ENCODE peak calls at places on chromosomes 12 and 14, in five cellular contexts. One of them, this sample, is unnamed.

GRCh38 chr14:69873877-69874780 is 5.1 kb upstream of the SMOC1 start:
- DNase-seq in fibroblast of lung: no peak
- DNase-seq in thoracic aorta: no peak
- DNase-seq in iPS DF 6.9: no peak
- DNase-seq in PC-3: no peak
- DNase-seq in this sample: no peak

GRCh38 chr14:68975667-68976066 is 3.4 kb downstream of the ACTN1 start:
- DNase-seq in thoracic aorta: no peak
- DNase-seq in PC-3: no peak
- DNase-seq in fibroblast of lung: peak
- DNase-seq in iPS DF 6.9: no peak
- DNase-seq in this sample: no peak

GRCh38 chr14:68973639-68974038 is 5.5 kb downstream of the ACTN1 start:
- DNase-seq in fibroblast of lung: no peak
- DNase-seq in thoracic aorta: no peak
- DNase-seq in iPS DF 6.9: no peak
- DNase-seq in PC-3: no peak
- DNase-seq in this sample: no peak

GRCh38 chr12:107359382-107359781 is 266.0 kb upstream of the CRY1 start:
- DNase-seq in iPS DF 6.9: no peak
- DNase-seq in thoracic aorta: no peak
- DNase-seq in PC-3: peak
- DNase-seq in fibroblast of lung: no peak
- DNase-seq in this sample: no peak

GRCh38 chr12:49260165-49260564 is 4.7 kb upstream of the TUBA1C start:
- DNase-seq in fibroblast of lung: peak
- DNase-seq in thoracic aorta: no peak
- DNase-seq in iPS DF 6.9: no peak
- DNase-seq in PC-3: peak
- DNase-seq in this sample: no peak

GRCh38 chr14:105182296-105183020 is 1.3 kb upstream of the NUDT14 start:
- DNase-seq in PC-3: no peak
- DNase-seq in iPS DF 6.9: no peak
- DNase-seq in fibroblast of lung: no peak
- DNase-seq in thoracic aorta: no peak
- DNase-seq in this sample: no peak

GRCh38 chr12:25557830-25558436 is 4.8 kb upstream of the LMNTD1 start:
- DNase-seq in thoracic aorta: no peak
- DNase-seq in fibroblast of lung: peak
- DNase-seq in PC-3: peak
- DNase-seq in iPS DF 6.9: peak
- DNase-seq in this sample: peak

GRCh38 chr12:6840428-6841138 is at the start of gene GNB3:
- DNase-seq in thoracic aorta: no peak
- DNase-seq in iPS DF 6.9: no peak
- DNase-seq in fibroblast of lung: no peak
- DNase-seq in PC-3: no peak
- DNase-seq in this sample: no peak

GRCh38 chr12:105570944-105571343 is 240.5 kb downstream of the C12orf75 start:
- DNase-seq in fibroblast of lung: no peak
- DNase-seq in PC-3: no peak
- DNase-seq in thoracic aorta: no peak
- DNase-seq in iPS DF 6.9: no peak
- DNase-seq in this sample: no peak

GRCh38 chr12:51246254-51246853 is 7.7 kb downstream of the DAZAP2 start:
- DNase-seq in thoracic aorta: no peak
- DNase-seq in fibroblast of lung: peak
- DNase-seq in iPS DF 6.9: no peak
- DNase-seq in PC-3: no peak
- DNase-seq in this sample: peak

GRCh38 chr14:100673085-100673806 is 53.4 kb upstream of the DLK1 start:
- DNase-seq in iPS DF 6.9: no peak
- DNase-seq in fibroblast of lung: no peak
- DNase-seq in PC-3: peak
- DNase-seq in thoracic aorta: no peak
- DNase-seq in this sample: peak

GRCh38 chr14:28577711-28578131 is 188.9 kb upstream of the FOXG1 start:
- DNase-seq in iPS DF 6.9: no peak
- DNase-seq in thoracic aorta: no peak
- DNase-seq in fibroblast of lung: peak
- DNase-seq in PC-3: peak
- DNase-seq in this sample: no peak

GRCh38 chr12:1760566-1761382 is 59.6 kb upstream of the LRTM2 start:
- DNase-seq in fibroblast of lung: peak
- DNase-seq in PC-3: no peak
- DNase-seq in thoracic aorta: no peak
- DNase-seq in iPS DF 6.9: no peak
- DNase-seq in this sample: peak

GRCh38 chr12:47808049-47808448 is 11.7 kb downstream of the HDAC7 start:
- DNase-seq in PC-3: no peak
- DNase-seq in fibroblast of lung: no peak
- DNase-seq in iPS DF 6.9: no peak
- DNase-seq in thoracic aorta: no peak
- DNase-seq in this sample: peak

GRCh38 chr14:30395065-30395464 is 163.9 kb upstream of the G2E3 start:
- DNase-seq in PC-3: no peak
- DNase-seq in fibroblast of lung: no peak
- DNase-seq in iPS DF 6.9: no peak
- DNase-seq in thoracic aorta: no peak
- DNase-seq in this sample: no peak

GRCh38 chr12:116037941-116038837 is 239.3 kb downstream of the MED13L start:
- DNase-seq in PC-3: peak
- DNase-seq in thoracic aorta: no peak
- DNase-seq in iPS DF 6.9: no peak
- DNase-seq in fibroblast of lung: no peak
- DNase-seq in this sample: no peak

GRCh38 chr12:12239127-12239526 is 27.7 kb downstream of the LRP6 start:
- DNase-seq in iPS DF 6.9: no peak
- DNase-seq in thoracic aorta: no peak
- DNase-seq in PC-3: no peak
- DNase-seq in fibroblast of lung: no peak
- DNase-seq in this sample: no peak

GRCh38 chr12:12236896-12237295 is 29.9 kb downstream of the LRP6 start:
- DNase-seq in fibroblast of lung: no peak
- DNase-seq in thoracic aorta: no peak
- DNase-seq in PC-3: no peak
- DNase-seq in iPS DF 6.9: no peak
- DNase-seq in this sample: no peak

GRCh38 chr12:12244341-12244740 is 22.5 kb downstream of the LRP6 start:
- DNase-seq in fibroblast of lung: no peak
- DNase-seq in iPS DF 6.9: no peak
- DNase-seq in thoracic aorta: no peak
- DNase-seq in PC-3: no peak
- DNase-seq in this sample: no peak

GRCh38 chr12:12240671-12241345 is 26.0 kb downstream of the LRP6 start:
- DNase-seq in iPS DF 6.9: no peak
- DNase-seq in PC-3: no peak
- DNase-seq in fibroblast of lung: peak
- DNase-seq in thoracic aorta: no peak
- DNase-seq in this sample: peak

GRCh38 chr12:12238605-12239004 is 28.2 kb downstream of the LRP6 start:
- DNase-seq in PC-3: no peak
- DNase-seq in thoracic aorta: no peak
- DNase-seq in fibroblast of lung: no peak
- DNase-seq in iPS DF 6.9: no peak
- DNase-seq in this sample: no peak
- H3K27ac ChIP-seq in PC-3: no peak
- H3K27ac ChIP-seq in thoracic aorta: no peak
- H3K27ac ChIP-seq in fibroblast of lung: no peak
- H3K27ac ChIP-seq in iPS DF 6.9: no peak
- H3K27ac ChIP-seq in this sample: no peak

GRCh38 chr14:50061664-50062437 is 54.5 kb downstream of the VCPKMT start:
- DNase-seq in thoracic aorta: no peak
- DNase-seq in PC-3: peak
- DNase-seq in fibroblast of lung: peak
- DNase-seq in iPS DF 6.9: no peak
- DNase-seq in this sample: peak
- H3K4me3 ChIP-seq in thoracic aorta: no peak
- H3K4me3 ChIP-seq in PC-3: no peak
- H3K4me3 ChIP-seq in fibroblast of lung: no peak
- H3K4me3 ChIP-seq in iPS DF 6.9: no peak
- H3K4me3 ChIP-seq in this sample: no peak

GRCh38 chr12:60112778-60113177 is 516.9 kb downstream of the SLC16A7 start:
- DNase-seq in PC-3: peak
- DNase-seq in fibroblast of lung: no peak
- DNase-seq in thoracic aorta: no peak
- DNase-seq in iPS DF 6.9: no peak
- DNase-seq in this sample: no peak
- H3K27ac ChIP-seq in PC-3: no peak
- H3K27ac ChIP-seq in fibroblast of lung: no peak
- H3K27ac ChIP-seq in thoracic aorta: no peak
- H3K27ac ChIP-seq in iPS DF 6.9: no peak
- H3K27ac ChIP-seq in this sample: no peak

DNA sequence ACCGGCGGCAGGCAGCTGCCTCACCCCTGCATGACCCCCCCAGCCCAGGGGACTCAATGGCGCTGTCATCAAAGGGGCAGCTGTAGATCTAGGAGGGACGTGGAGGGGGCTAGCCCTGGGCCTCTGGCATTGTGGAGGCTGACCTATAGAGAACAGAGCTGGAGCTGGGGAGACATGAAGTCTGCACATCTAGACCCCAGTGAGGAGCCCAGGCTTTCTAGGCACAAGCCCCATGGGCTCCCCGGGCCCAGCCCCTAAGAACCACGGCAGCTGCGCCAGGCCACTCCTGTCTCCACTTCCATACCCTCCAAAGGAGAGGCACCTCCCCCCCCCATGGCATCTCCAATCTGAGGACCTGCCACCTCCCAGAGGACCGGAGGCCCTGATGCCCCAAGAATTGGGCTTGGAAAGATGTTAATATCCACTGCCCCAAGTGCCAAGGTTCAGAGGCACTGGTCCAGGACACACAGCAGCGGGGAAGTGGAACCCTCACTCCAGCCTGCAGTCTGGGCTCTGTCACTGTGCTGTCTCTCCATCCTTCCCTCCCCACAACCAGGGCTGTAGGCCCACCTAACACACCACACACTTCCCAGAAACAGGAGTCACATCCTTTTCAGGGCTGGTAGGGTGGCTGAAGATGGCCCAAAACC is 4.5 kb downstream of the ANKRD9 start:
- DNase-seq in thoracic aorta: no peak
- DNase-seq in iPS DF 6.9: no peak
- DNase-seq in PC-3: no peak
- DNase-seq in fibroblast of lung: no peak
- DNase-seq in this sample: no peak
- H3K4me3 ChIP-seq in thoracic aorta: no peak
- H3K4me3 ChIP-seq in iPS DF 6.9: no peak
- H3K4me3 ChIP-seq in PC-3: no peak
- H3K4me3 ChIP-seq in fibroblast of lung: no peak
- H3K4me3 ChIP-seq in this sample: peak

DNA sequence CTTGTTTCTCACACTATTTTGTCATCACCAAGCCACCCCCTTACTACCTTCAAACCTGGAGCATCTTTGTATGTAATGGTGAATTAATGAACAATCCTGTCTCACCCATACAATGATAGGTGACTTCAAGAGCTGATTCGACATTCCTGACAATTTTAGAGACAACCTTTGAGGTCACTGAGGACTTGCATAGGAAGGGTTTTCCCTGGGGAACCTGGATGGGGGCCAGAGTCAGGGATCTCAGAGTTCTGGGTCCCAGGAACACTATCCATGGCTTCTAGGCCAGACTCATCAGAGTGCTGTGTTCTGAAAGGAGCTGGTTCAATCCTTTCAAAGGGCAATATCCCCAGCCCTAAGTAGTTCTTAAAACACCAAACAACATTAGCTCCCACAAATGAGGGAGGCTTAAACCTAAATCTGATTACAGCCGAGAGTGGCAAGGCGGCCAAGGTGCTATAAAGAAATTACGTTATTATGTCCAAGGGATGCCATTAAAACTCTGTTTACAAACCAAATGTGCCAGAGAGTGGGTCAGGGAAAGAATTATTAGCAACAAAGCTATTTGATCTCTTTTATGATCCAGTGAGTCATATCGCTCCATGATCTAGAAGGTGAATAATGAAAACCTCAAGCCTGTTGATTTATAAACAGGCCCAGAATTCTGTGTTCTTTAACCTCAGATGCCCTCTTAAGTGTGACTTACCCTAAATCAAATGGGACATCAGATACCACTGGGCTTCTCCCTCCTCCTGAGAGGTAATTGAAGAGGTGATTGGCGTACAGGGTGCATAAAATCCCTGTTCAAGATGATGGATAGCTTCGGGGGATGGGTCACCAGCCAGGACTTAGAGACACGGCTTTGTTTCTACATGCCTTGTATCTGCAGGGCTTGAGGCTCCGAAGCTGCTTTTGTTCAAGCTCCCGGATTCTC is 230.2 kb upstream of the TBX3 start:
- DNase-seq in fibroblast of lung: peak
- DNase-seq in iPS DF 6.9: no peak
- DNase-seq in PC-3: peak
- DNase-seq in thoracic aorta: no peak
- DNase-seq in this sample: peak
- H3K27ac ChIP-seq in fibroblast of lung: no peak
- H3K27ac ChIP-seq in iPS DF 6.9: no peak
- H3K27ac ChIP-seq in PC-3: peak
- H3K27ac ChIP-seq in thoracic aorta: no peak
- H3K27ac ChIP-seq in this sample: no peak

This sample was measured in small intestine.